ENCODE peak calls at places on chromosomes 5 and 9, in seven cellular contexts. G is SK-N-SH, B is SK-N-MC, J is stomach, U is upper lobe of left lung, T is transverse colon, K is GM12891. Z is an unnamed sample.

GRCh38 chr5:146890073-146890472 is 11.5 kb upstream of the PPP2R2B start:
- DNase-seq in U (no peak), K (no peak), J (no peak), T (no peak), B (no peak), G (no peak), Z (no peak)

GRCh38 chr5:657570-657969 is 35.6 kb downstream of the TPPP start:
- DNase-seq in K (no peak), T (no peak), J (no peak), U (no peak), G (no peak), B (no peak), Z (no peak)

GRCh38 chr9:129350143-129350935 is 172.3 kb upstream of the IER5L start:
- DNase-seq in U (no peak), B (no peak), T (no peak), J (no peak), K (no peak), G (no peak), Z (no peak)

GRCh38 chr9:77544491-77545000 is 103.6 kb downstream of the GNA14 start:
- DNase-seq in B (no peak), K (no peak), T (no peak), U (no peak), G (no peak), J (no peak), Z (no peak)

GRCh38 chr5:24691073-24691472 is 46.3 kb upstream of the CDH10 start:
- DNase-seq in U (no peak), J (no peak), K (no peak), T (no peak), B (no peak), G (no peak), Z (no peak)

GRCh38 chr5:61416410-61416809 is 84.4 kb downstream of the ZSWIM6 start:
- DNase-seq in K (no peak), B (no peak), J (no peak), U (no peak), G (no peak), T (no peak), Z (no peak)

GRCh38 chr5:13348568-13348967 is 595.9 kb downstream of the DNAH5 start:
- DNase-seq in G (no peak), U (no peak), T (no peak), B (no peak), J (no peak), K (no peak), Z (no peak)

GRCh38 chr5:108382784-108383358 is 973 bp upstream of the FBXL17 start:
- DNase-seq in J (no peak), G (peak; percentile 9), T (peak; percentile 16), B (no peak), U (no peak), K (no peak), Z (no peak)

GRCh38 chr9:33709241-33709640 is 86.1 kb upstream of the PRSS3 start:
- DNase-seq in U (no peak), G (no peak), K (no peak), J (no peak), T (no peak), B (no peak), Z (no peak)

GRCh38 chr5:150578781-150579461 is 61.5 kb upstream of the SYNPO start:
- DNase-seq in T (no peak), K (no peak), J (no peak), G (no peak), B (no peak), U (peak; percentile 72), Z (no peak)

GRCh38 chr9:137960496-137960895 is 82.9 kb downstream of the CACNA1B start:
- DNase-seq in B (no peak), U (no peak), T (no peak), J (peak; percentile 23), G (no peak), K (no peak), Z (no peak)

GRCh38 chr9:84866402-84866801 is 196.9 kb downstream of the NTRK2 start:
- DNase-seq in B (no peak), J (no peak), U (no peak), T (no peak), K (no peak), G (no peak), Z (no peak)

GRCh38 chr9:84862308-84862707 is 192.8 kb downstream of the NTRK2 start:
- DNase-seq in G (no peak), J (no peak), U (no peak), K (no peak), T (no peak), B (no peak), Z (no peak)

GRCh38 chr9:84860423-84861115 is 191.0 kb downstream of the NTRK2 start:
- DNase-seq in K (no peak), U (no peak), T (no peak), G (no peak), B (no peak), J (no peak), Z (no peak)

GRCh38 chr9:84862786-84863185 is 193.3 kb downstream of the NTRK2 start:
- DNase-seq in J (no peak), T (no peak), G (no peak), B (no peak), K (no peak), U (no peak), Z (no peak)

GRCh38 chr9:84863372-84863771 is 193.8 kb downstream of the NTRK2 start:
- DNase-seq in G (no peak), B (no peak), T (no peak), U (no peak), J (no peak), K (no peak), Z (no peak)
- TF ChIP-seq POLR2AphosphoS5 in G (no peak), B (no peak), T (no peak), U (no peak), J (no peak), K (no peak), Z (no peak)

GRCh38 chr5:158163836-158164572 is 305.1 kb upstream of the CLINT1 start:
- DNase-seq in U (no peak), B (no peak), K (no peak), T (no peak), G (no peak), J (no peak), Z (no peak)
- TF ChIP-seq POLR2AphosphoS5 in U (no peak), B (no peak), K (no peak), T (no peak), G (no peak), J (no peak), Z (no peak)

GRCh38 chr9:88198346-88198807 is 60.1 kb upstream of the SPATA31C2 start:
- DNase-seq in K (no peak), T (peak; percentile 20), B (peak; percentile 67), U (no peak), J (no peak), G (no peak), Z (no peak)

GRCh38 chr9:88197016-88197415 is 58.7 kb upstream of the SPATA31C2 start:
- DNase-seq in B (peak; percentile 95), T (peak; percentile 18), U (no peak), J (no peak), G (no peak), K (no peak), Z (no peak)

GRCh38 chr9:88193766-88194165 is 55.5 kb upstream of the SPATA31C2 start:
- DNase-seq in U (no peak), B (no peak), G (no peak), J (no peak), K (no peak), T (no peak), Z (no peak)

GRCh38 chr9:88196456-88196855 is 58.2 kb upstream of the SPATA31C2 start:
- DNase-seq in U (no peak), B (no peak), J (no peak), G (no peak), T (no peak), K (no peak), Z (no peak)

GRCh38 chr9:88197781-88198345 is 59.6 kb upstream of the SPATA31C2 start:
- DNase-seq in J (no peak), B (peak; percentile 90), T (no peak), K (no peak), U (no peak), G (peak; percentile 36), Z (no peak)
- TF ChIP-seq POLR2AphosphoS5 in J (no peak), B (no peak), T (peak; percentile 39), K (no peak), U (no peak), G (no peak), Z (no peak)

GRCh38 chr9:16413509-16414016 is 456.9 kb downstream of the BNC2 start:
- DNase-seq in J (no peak), G (no peak), K (no peak), T (no peak), B (no peak), U (no peak), Z (no peak)
- TF ChIP-seq POLR2AphosphoS5 in J (peak; percentile 67), G (no peak), K (no peak), T (peak; percentile 80), B (no peak), U (peak; percentile 42), Z (no peak)

GRCh38 chr5:175920506-175920865 is 47.6 kb downstream of the THOC3 start:
- DNase-seq in T (no peak), U (no peak), K (no peak), G (no peak), B (no peak), J (no peak), Z (no peak)
- TF ChIP-seq POLR2AphosphoS5 in T (no peak), U (no peak), K (no peak), G (no peak), B (no peak), J (no peak), Z (no peak)

Z was measured in GM12892.